ENCODE peak calls at places on chromosomes 2 and 18, in ten cellular contexts. B is dorsolateral prefrontal cortex, L is psoas muscle, Q is GM12878, N is heart right ventricle, D is cardiac fibroblast, R is ovary, O is PC-9, I is stomach, F is fibroblast of villous mesenchyme. Y is an unnamed sample.

GRCh38 chr2:196168181-196168580 is 3.2 kb downstream of the STK17B start:
- DNase-seq in I (no peak), L (no peak), N (no peak), B (no peak), Q (no peak), F (peak; percentile 34), O (peak; percentile 67), R (no peak), D (peak; percentile 67), Y (peak; percentile 55)

GRCh38 chr2:40401896-40402295 is 50.0 kb downstream of the SLC8A1 start:
- DNase-seq in D (peak; percentile 97), B (no peak), O (peak; percentile 91), F (peak; percentile 69), R (no peak), I (no peak), N (no peak), L (no peak), Q (no peak), Y (peak; percentile 93)

GRCh38 chr2:48605482-48606175 is 12.0 kb upstream of the GTF2A1L start:
- DNase-seq in D (no peak), I (no peak), R (no peak), O (no peak), B (no peak), L (no peak), N (no peak), F (no peak), Q (no peak), Y (no peak)

GRCh38 chr2:31312898-31313297 is 78.9 kb downstream of the EHD3 start:
- DNase-seq in O (no peak), Q (no peak), N (no peak), L (no peak), R (no peak), I (no peak), B (no peak), D (peak; percentile 60), F (peak; percentile 55), Y (peak; percentile 85)

GRCh38 chr2:102266204-102266603 is 45.2 kb upstream of the IL1RL1 start:
- DNase-seq in R (no peak), I (no peak), D (no peak), F (peak; percentile 66), N (no peak), O (no peak), Q (no peak), L (peak; percentile 60), B (no peak), Y (no peak)

GRCh38 chr2:85259101-85259590 is 68.6 kb downstream of the TGOLN2 start:
- DNase-seq in O (peak; percentile 97), L (no peak), Q (no peak), B (no peak), R (no peak), F (peak; percentile 94), I (no peak), D (peak; percentile 60), N (no peak), Y (peak; percentile 80)

GRCh38 chr2:179348921-179349320 is 84.3 kb upstream of the SESTD1 start:
- DNase-seq in I (no peak), B (no peak), L (no peak), Q (no peak), R (no peak), F (no peak), D (no peak), N (no peak), O (no peak), Y (no peak)

GRCh38 chr18:44802508-44802907 is 121.8 kb downstream of the SETBP1 start:
- DNase-seq in F (peak; percentile 34), Q (no peak), D (peak; percentile 42), R (no peak), L (no peak), I (no peak), N (no peak), O (no peak), B (no peak), Y (peak; percentile 52)

GRCh38 chr2:19359456-19359855 is 1.0 kb upstream of the OSR1 start:
- DNase-seq in I (no peak), B (no peak), N (no peak), L (no peak), R (no peak), Q (no peak), O (no peak), F (no peak), D (no peak), Y (no peak)

GRCh38 chr2:71646028-71646427 is 192.7 kb downstream of the DYSF start:
- DNase-seq in L (peak; percentile 90), N (peak; percentile 31), D (peak; percentile 70), Q (no peak), R (no peak), I (no peak), B (no peak), O (peak; percentile 94), F (no peak), Y (peak; percentile 45)

GRCh38 chr2:136582631-136583205 is 182.6 kb upstream of the THSD7B start:
- DNase-seq in O (no peak), B (no peak), L (no peak), D (peak; percentile 17), I (no peak), Q (no peak), F (peak; percentile 2), N (peak; percentile 9), R (no peak), Y (peak; percentile 2)

GRCh38 chr18:2926528-2926927 is 79.7 kb downstream of the EMILIN2 start:
- DNase-seq in Q (no peak), N (no peak), B (no peak), O (no peak), F (no peak), R (no peak), L (no peak), D (no peak), I (no peak), Y (no peak)

GRCh38 chr2:99680946-99681345 is 191.1 kb upstream of the REV1 start:
- DNase-seq in L (no peak), F (no peak), R (no peak), D (peak; percentile 81), O (no peak), Q (no peak), B (no peak), I (no peak), N (no peak), Y (peak; percentile 65)

DNA sequence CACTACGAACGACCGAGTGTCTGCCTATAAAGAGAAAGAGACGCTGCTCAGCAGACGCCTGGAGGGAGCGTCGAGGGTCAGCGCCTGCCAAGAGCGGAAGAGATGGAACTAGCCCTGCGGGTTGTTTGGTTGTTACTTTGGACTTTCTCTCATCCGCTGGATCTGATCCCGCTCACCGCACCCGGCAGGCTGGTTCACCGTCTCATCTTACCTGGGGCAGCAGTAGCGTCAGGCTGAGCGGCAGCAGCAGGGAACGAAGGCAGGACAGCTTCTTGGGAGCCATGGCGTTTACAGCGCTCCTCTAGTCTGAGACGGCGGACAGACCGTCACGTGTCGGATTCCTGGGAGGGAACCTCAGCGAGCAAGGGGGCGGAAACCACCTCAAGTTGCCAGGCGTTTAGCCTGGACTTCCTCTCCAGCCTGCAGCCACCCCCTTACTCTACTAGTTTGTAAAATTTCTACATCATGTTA is 1.9 kb downstream of the GLB1L start:
- DNase-seq in B (no peak), F (peak; percentile 54), O (no peak), D (no peak), Q (no peak), R (no peak), I (no peak), N (peak; percentile 29), L (no peak), Y (peak; percentile 50)
- H3K4me3 ChIP-seq in B (no peak overlapping the region), F (peak overlapping the region; percentile 53), O (no peak overlapping the region), D (peak overlapping the region; percentile 19), Q (no peak overlapping the region), R (peak overlapping the region; percentile 11), I (peak overlapping the region; percentile 4), N (peak overlapping the region; percentile 13), L (no peak overlapping the region), Y (peak overlapping the region; percentile 51)

GRCh38 chr2:126658910-126659613 is 3.1 kb downstream of the GYPC start:
- DNase-seq in I (peak; percentile 54), L (peak; percentile 78), Q (peak; percentile 56), D (peak; percentile 75), N (peak; percentile 70), F (peak; percentile 88), R (peak; percentile 64), B (no peak), O (no peak), Y (peak; percentile 75)
- TF ChIP-seq CTCF in I (no peak), L (no peak), Q (no peak), D (peak; percentile 6), N (peak; percentile 38), F (peak; percentile 14), R (no peak), B (no peak), O (no peak), Y (peak; percentile 24)

GRCh38 chr18:36579311-36579710 is 249.5 kb downstream of the TPGS2 start:
- DNase-seq in L (no peak), I (no peak), F (peak; percentile 7), B (no peak), R (no peak), O (no peak), N (no peak), D (no peak), Q (no peak), Y (no peak)

GRCh38 chr18:36580266-36580665 is 248.5 kb downstream of the TPGS2 start:
- DNase-seq in I (no peak), R (peak; percentile 42), Q (no peak), N (no peak), B (no peak), F (peak; percentile 62), L (peak; percentile 59), D (peak; percentile 60), O (no peak), Y (peak; percentile 66)

GRCh38 chr18:36583155-36583745 is 245.6 kb downstream of the TPGS2 start:
- DNase-seq in F (no peak), D (no peak), B (no peak), N (no peak), R (no peak), L (no peak), O (no peak), Q (peak; percentile 17), I (no peak), Y (peak; percentile 19)

GRCh38 chr18:36578871-36579270 is 249.9 kb downstream of the TPGS2 start:
- DNase-seq in R (no peak), O (no peak), Q (no peak), B (no peak), F (peak; percentile 76), I (no peak), D (peak; percentile 42), L (no peak), N (no peak), Y (peak; percentile 36)

GRCh38 chr18:36580874-36581750 is 247.7 kb downstream of the TPGS2 start:
- DNase-seq in R (peak; percentile 28), Q (no peak), N (no peak), B (no peak), I (no peak), D (peak; percentile 70), L (no peak), O (no peak), F (peak; percentile 35), Y (peak; percentile 30)
- H3K4me3 ChIP-seq in R (no peak overlapping the region), Q (no peak overlapping the region), N (no peak overlapping the region), B (no peak overlapping the region), I (no peak overlapping the region), D (no peak overlapping the region), L (no peak overlapping the region), O (no peak overlapping the region), F (no peak overlapping the region), Y (no peak overlapping the region)

GRCh38 chr18:33212363-33212762 is 228.2 kb downstream of the CCDC178 start:
- DNase-seq in B (no peak), I (no peak), O (no peak), D (peak; percentile 2), N (no peak), F (no peak), R (no peak), Q (no peak), L (no peak), Y (no peak)

GRCh38 chr18:33205777-33206176 is 234.7 kb downstream of the CCDC178 start:
- DNase-seq in R (no peak), N (no peak), L (no peak), B (no peak), D (no peak), I (no peak), F (no peak), Q (no peak), O (no peak), Y (no peak)

GRCh38 chr18:33210575-33211189 is 229.8 kb downstream of the CCDC178 start:
- DNase-seq in N (no peak), D (peak; percentile 51), L (no peak), Q (no peak), I (no peak), O (no peak), F (peak; percentile 20), B (no peak), R (no peak), Y (peak; percentile 69)
- TF ChIP-seq CTCF in N (peak; percentile 55), D (peak; percentile 53), L (no peak), Q (peak; percentile 64), I (no peak), O (peak; percentile 54), F (peak; percentile 54), B (peak; percentile 57), R (no peak), Y (peak; percentile 76)

Y was measured in choroid plexus epithelial cell.